ENCODE peak calls at places on chromosomes 7 and 10, in seven cellular contexts. One of them, this sample, is unnamed.

GRCh38 chr10:134205-134742 is 981 bp upstream of the ZMYND11 start:
- DNase-seq in COR-L47: no peak
- DNase-seq in Calu3: no peak
- DNase-seq in hepatocyte: peak; percentile 17
- DNase-seq in upper lobe of right lung: peak; percentile 69
- DNase-seq in activated naive CD4-positive, alpha-beta T cell treated with Interleukin-2 at 50 U/mL for 16 hours: peak; percentile 43
- DNase-seq in aorta: no peak
- DNase-seq in this sample: no peak

GRCh38 chr7:94374721-94375120 is 20.0 kb upstream of the COL1A2 start:
- DNase-seq in COR-L47: no peak
- DNase-seq in Calu3: no peak
- DNase-seq in hepatocyte: no peak
- DNase-seq in upper lobe of right lung: no peak
- DNase-seq in activated naive CD4-positive, alpha-beta T cell treated with Interleukin-2 at 50 U/mL for 16 hours: no peak
- DNase-seq in aorta: no peak
- DNase-seq in this sample: no peak

GRCh38 chr10:80070068-80070467 is 8.4 kb upstream of the TMEM254 start:
- DNase-seq in COR-L47: no peak
- DNase-seq in Calu3: no peak
- DNase-seq in hepatocyte: no peak
- DNase-seq in upper lobe of right lung: no peak
- DNase-seq in activated naive CD4-positive, alpha-beta T cell treated with Interleukin-2 at 50 U/mL for 16 hours: no peak
- DNase-seq in aorta: no peak
- DNase-seq in this sample: peak; percentile 68

GRCh38 chr10:114925675-114926204 is 12.3 kb upstream of the TRUB1 start:
- DNase-seq in COR-L47: no peak
- DNase-seq in Calu3: peak; percentile 19
- DNase-seq in hepatocyte: peak; percentile 23
- DNase-seq in upper lobe of right lung: no peak
- DNase-seq in activated naive CD4-positive, alpha-beta T cell treated with Interleukin-2 at 50 U/mL for 16 hours: peak; percentile 12
- DNase-seq in aorta: peak; percentile 52
- DNase-seq in this sample: no peak

GRCh38 chr10:34655286-34656170 is 159.6 kb downstream of the PARD3 start:
- DNase-seq in COR-L47: peak; percentile 25
- DNase-seq in Calu3: peak; percentile 74
- DNase-seq in hepatocyte: peak; percentile 84
- DNase-seq in upper lobe of right lung: no peak
- DNase-seq in activated naive CD4-positive, alpha-beta T cell treated with Interleukin-2 at 50 U/mL for 16 hours: no peak
- DNase-seq in aorta: no peak
- DNase-seq in this sample: no peak

GRCh38 chr7:114710495-114710894 is 211.4 kb upstream of the MDFIC start:
- DNase-seq in COR-L47: no peak
- DNase-seq in Calu3: no peak
- DNase-seq in hepatocyte: no peak
- DNase-seq in upper lobe of right lung: no peak
- DNase-seq in activated naive CD4-positive, alpha-beta T cell treated with Interleukin-2 at 50 U/mL for 16 hours: no peak
- DNase-seq in aorta: no peak
- DNase-seq in this sample: no peak

GRCh38 chr10:53269482-53269881 is 496.9 kb upstream of the MBL2 start:
- DNase-seq in COR-L47: no peak
- DNase-seq in Calu3: no peak
- DNase-seq in hepatocyte: no peak
- DNase-seq in upper lobe of right lung: no peak
- DNase-seq in activated naive CD4-positive, alpha-beta T cell treated with Interleukin-2 at 50 U/mL for 16 hours: no peak
- DNase-seq in aorta: no peak
- DNase-seq in this sample: no peak

GRCh38 chr10:114412907-114413386 is 8.6 kb upstream of the AFAP1L2 start:
- DNase-seq in COR-L47: no peak
- DNase-seq in Calu3: peak; percentile 21
- DNase-seq in hepatocyte: no peak
- DNase-seq in upper lobe of right lung: no peak
- DNase-seq in activated naive CD4-positive, alpha-beta T cell treated with Interleukin-2 at 50 U/mL for 16 hours: no peak
- DNase-seq in aorta: peak; percentile 59
- DNase-seq in this sample: peak; percentile 59

This sample was measured in sciatic nerve.